ENCODE peak calls at places on chromosomes 12 and 14, in seven cellular contexts. Y is heart left ventricle, S is H9, V is esophagus muscularis mucosa, L is heart right ventricle, A is Peyer's patch, D is pancreas. F is an unnamed sample.

GRCh38 chr12:28550757-28551381 is 360.6 kb downstream of the CCDC91 start:
- DNase-seq in V (no peak), Y (no peak), D (no peak), S (no peak), L (no peak), A (no peak), F (no peak)

GRCh38 chr12:114834621-114835020 is 150.6 kb upstream of the TBX3 start:
- DNase-seq in V (no peak), A (no peak), L (no peak), S (peak; percentile 41), Y (no peak), D (no peak), F (no peak)

GRCh38 chr12:39581592-39581991 is 38.0 kb downstream of the ABCD2 start:
- DNase-seq in A (no peak), Y (no peak), V (no peak), S (no peak), D (no peak), L (no peak), F (no peak)

GRCh38 chr12:119383206-119383605 is 48.7 kb downstream of the CCDC60 start:
- DNase-seq in A (no peak), S (no peak), Y (no peak), D (no peak), V (no peak), L (no peak), F (no peak)

GRCh38 chr14:38197761-38198345 is 9.9 kb upstream of the SSTR1 start:
- DNase-seq in A (no peak), D (no peak), L (no peak), S (no peak), V (no peak), Y (no peak), F (no peak)

GRCh38 chr14:58238252-58239247 is 6.1 kb upstream of the PSMA3 start:
- DNase-seq in V (no peak), L (peak; percentile 28), S (peak; percentile 39), A (no peak), D (no peak), Y (no peak), F (no peak)

GRCh38 chr12:55983229-55983849 is 9.5 kb downstream of the RAB5B start:
- DNase-seq in A (no peak), V (no peak), L (no peak), D (no peak), S (no peak), Y (no peak), F (no peak)

GRCh38 chr14:70045715-70046535 is 142.8 kb downstream of the SLC8A3 start:
- DNase-seq in D (peak; percentile 94), L (peak; percentile 37), Y (peak; percentile 54), V (no peak), A (peak; percentile 80), S (peak; percentile 90), F (no peak)

GRCh38 chr14:35814371-35815005 is 5.4 kb upstream of the RALGAPA1 start:
- DNase-seq in L (peak; percentile 45), Y (peak; percentile 42), D (no peak), A (no peak), S (peak; percentile 68), V (no peak), F (peak; percentile 76)

GRCh38 chr12:75779891-75780501 is 251.6 kb downstream of the PHLDA1 start:
- DNase-seq in V (no peak), L (no peak), Y (no peak), D (no peak), A (no peak), S (no peak), F (no peak)

GRCh38 chr14:60249321-60250251 is 565 bp downstream of the PPM1A start:
- DNase-seq in Y (peak; percentile 80), S (peak; percentile 80), D (peak; percentile 91), V (no peak), L (peak; percentile 72), A (peak; percentile 86), F (peak; percentile 52)

GRCh38 chr14:24840204-24840893 is 206.4 kb upstream of the GZMB start:
- DNase-seq in L (no peak), D (no peak), A (no peak), S (no peak), V (no peak), Y (no peak), F (no peak)

GRCh38 chr12:5022465-5023061 is 21.1 kb upstream of the KCNA5 start:
- DNase-seq in D (peak; percentile 71), L (peak; percentile 33), A (peak; percentile 70), V (no peak), S (peak; percentile 87), Y (peak; percentile 45), F (no peak)

GRCh38 chr12:122005252-122005651 is 16.4 kb upstream of the BCL7A start:
- DNase-seq in L (no peak), A (no peak), V (no peak), S (no peak), D (no peak), Y (no peak), F (no peak)

GRCh38 chr14:104288272-104288671 is 149.9 kb downstream of the KIF26A start:
- DNase-seq in L (no peak), V (no peak), S (no peak), D (peak; percentile 32), A (peak; percentile 19), Y (peak; percentile 15), F (no peak)

GRCh38 chr14:104286496-104286895 is 148.1 kb downstream of the KIF26A start:
- DNase-seq in V (no peak), Y (no peak), L (no peak), A (peak; percentile 26), D (peak; percentile 22), S (no peak), F (no peak)

GRCh38 chr14:104286086-104286485 is 147.7 kb downstream of the KIF26A start:
- DNase-seq in S (no peak), D (peak; percentile 19), A (peak; percentile 18), L (no peak), Y (no peak), V (no peak), F (no peak)

GRCh38 chr14:104285483-104285790 is 147.1 kb downstream of the KIF26A start:
- DNase-seq in D (no peak), A (no peak), S (no peak), L (no peak), V (no peak), Y (peak; percentile 18), F (no peak)

GRCh38 chr14:104287301-104288009 is 149.1 kb downstream of the KIF26A start:
- DNase-seq in D (peak; percentile 45), S (no peak), V (no peak), A (peak; percentile 22), L (no peak), Y (peak; percentile 15), F (no peak)
- H3K9me3 ChIP-seq in D (no peaks in the 10 kb centered on the region), S (no peaks in the 10 kb centered on the region), V (no peaks in the 10 kb centered on the region), A (no peaks in the 10 kb centered on the region), L (no peaks in the 10 kb centered on the region), Y (no peaks in the 10 kb centered on the region), F (no peaks in the 10 kb centered on the region)

GRCh38 chr12:53212931-53213330 is 5.9 kb upstream of the ITGB7 start:
- DNase-seq in A (no peak), L (no peak), S (no peak), Y (no peak), D (no peak), V (no peak), F (no peak)

GRCh38 chr12:53214221-53214620 is 7.2 kb upstream of the ITGB7 start:
- DNase-seq in Y (no peak), A (peak; percentile 33), L (no peak), S (no peak), D (no peak), V (no peak), F (no peak)

GRCh38 chr12:53210843-53211242 is 3.8 kb upstream of the ITGB7 start:
- DNase-seq in V (no peak), D (no peak), S (no peak), Y (no peak), L (no peak), A (no peak), F (no peak)

GRCh38 chr12:53213348-53213747 is 6.3 kb upstream of the ITGB7 start:
- DNase-seq in V (no peak), L (peak; percentile 84), S (peak; percentile 94), D (peak; percentile 93), A (peak; percentile 90), Y (peak; percentile 86), F (peak; percentile 89)

DNA sequence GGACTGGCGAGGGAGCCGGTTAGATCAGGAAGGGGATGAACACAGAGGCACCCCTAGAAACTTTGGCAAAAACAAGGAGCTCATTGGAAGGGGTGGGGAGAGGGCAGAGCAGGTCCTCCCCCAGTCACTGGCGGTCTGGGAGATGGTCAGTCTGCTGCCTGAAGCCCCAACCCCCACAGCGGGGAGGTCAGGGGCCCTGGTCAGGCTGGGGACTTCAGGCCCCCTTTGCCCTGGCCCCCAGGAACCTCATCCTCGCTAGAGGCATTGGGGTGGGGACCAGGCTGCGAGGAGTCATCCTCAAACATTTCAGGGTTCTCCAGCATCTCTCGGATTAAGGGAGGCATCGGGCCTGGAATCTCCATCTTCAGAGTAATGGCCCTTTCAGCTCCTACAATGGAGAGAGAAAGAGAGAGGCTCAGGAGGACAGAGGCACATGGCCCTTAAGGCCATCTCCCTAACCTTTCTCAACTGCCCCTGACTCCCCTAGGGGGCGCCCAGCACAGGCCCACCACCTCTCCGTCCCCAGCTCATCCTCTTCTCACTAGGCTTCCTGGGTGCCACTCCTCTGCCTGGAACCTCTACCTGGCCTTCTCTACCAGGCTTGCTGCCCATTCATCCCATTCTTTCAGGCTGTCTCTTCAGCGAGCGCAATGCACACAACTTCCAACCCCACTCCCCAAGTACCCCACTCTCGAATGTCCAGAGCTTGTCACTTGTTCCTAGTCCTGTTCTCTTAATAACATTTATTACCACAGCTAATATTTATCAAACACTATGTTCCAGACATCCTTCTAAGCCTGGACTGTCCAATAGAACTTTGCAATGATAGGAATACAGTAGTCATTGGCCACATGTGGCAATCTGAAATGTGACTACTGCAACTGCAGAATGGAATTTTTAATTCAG is 4.7 kb upstream of the ITGB7 start:
- DNase-seq in S (peak; percentile 68), V (no peak), D (no peak), Y (no peak), L (no peak), A (peak; percentile 44), F (no peak)
- TF ChIP-seq CTCF in S (peak; percentile 79), V (no peak), D (no peak), Y (no peak), L (no peak), A (peak; percentile 37), F (peak; percentile 44)

DNA sequence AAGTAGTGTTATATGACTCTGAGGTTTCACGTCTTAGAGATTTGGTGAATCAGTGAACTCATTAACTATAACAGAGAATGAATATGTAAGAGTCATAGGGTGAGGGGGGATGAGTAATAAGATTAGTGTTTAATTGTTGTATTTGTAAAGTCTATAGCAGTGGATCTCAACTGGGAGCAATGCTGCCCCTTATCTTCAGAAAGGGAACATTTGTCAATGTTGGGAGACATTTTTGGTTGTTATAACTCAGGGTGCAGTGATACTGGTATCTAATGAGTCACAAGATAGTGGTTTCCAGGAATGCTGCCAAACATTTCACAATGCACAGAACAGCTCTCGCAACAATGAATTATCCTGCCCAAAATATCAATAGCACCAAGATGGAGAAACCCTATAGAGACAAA is 1193.7 kb downstream of the GALC start:
- DNase-seq in S (no peak), L (no peak), D (no peak), Y (no peak), V (no peak), A (no peak), F (no peak)
- H3K9me3 ChIP-seq in S (no peaks in the 10 kb centered on the region), L (no peaks in the 10 kb centered on the region), D (no peaks in the 10 kb centered on the region), Y (no peaks in the 10 kb centered on the region), V (no peaks in the 10 kb centered on the region), A (no peaks in the 10 kb centered on the region), F (no peaks in the 10 kb centered on the region)

GRCh38 chr12:54958048-54958658 is 26.4 kb downstream of the TESPA1 start:
- DNase-seq in L (peak; percentile 51), Y (no peak), A (no peak), D (no peak), S (peak; percentile 45), V (no peak), F (peak; percentile 51)
- TF ChIP-seq CTCF in L (peak; percentile 78), Y (peak; percentile 65), A (peak; percentile 59), D (no peak), S (peak; percentile 84), V (peak; percentile 67), F (peak; percentile 77)

GRCh38 chr12:126383506-126383905 is 1318.3 kb downstream of the AACS start:
- DNase-seq in Y (no peak), L (no peak), A (no peak), V (no peak), S (no peak), D (no peak), F (no peak)
- H3K9me3 ChIP-seq in Y (no peaks in the 10 kb centered on the region), L (peaks cover 17% of the 10 kb centered on the region), A (no peaks in the 10 kb centered on the region), V (no peaks in the 10 kb centered on the region), S (no peaks in the 10 kb centered on the region), D (no peaks in the 10 kb centered on the region), F (no peaks in the 10 kb centered on the region)

F was measured in CD4-positive, alpha-beta T cell.